ENCODE peak calls at places on chromosomes 6 and 20, in five cellular contexts. One of them, this sample, is unnamed.

GRCh38 chr6:100078509-100078908 is 84.5 kb upstream of the MCHR2 start:
- DNase-seq in H9: peak; percentile 65
- DNase-seq in mesendoderm: peak; percentile 70
- DNase-seq in neuronal stem cell: peak; percentile 8
- DNase-seq in H1: peak; percentile 51
- DNase-seq in this sample: peak; percentile 19

GRCh38 chr6:168440520-168441433 is at the start of gene SMOC2:
- DNase-seq in mesendoderm: no peak
- DNase-seq in H1: peak; percentile 71
- DNase-seq in H9: peak; percentile 51
- DNase-seq in neuronal stem cell: no peak
- DNase-seq in this sample: no peak

GRCh38 chr6:68559052-68559451 is 76.0 kb upstream of the ADGRB3 start:
- DNase-seq in neuronal stem cell: no peak
- DNase-seq in H9: no peak
- DNase-seq in mesendoderm: peak; percentile 69
- DNase-seq in H1: no peak
- DNase-seq in this sample: no peak

GRCh38 chr20:39799366-39799965 is 837.3 kb downstream of the DHX35 start:
- DNase-seq in mesendoderm: no peak
- DNase-seq in H9: no peak
- DNase-seq in neuronal stem cell: no peak
- DNase-seq in H1: no peak
- DNase-seq in this sample: no peak

GRCh38 chr20:60272790-60273189 is 314.6 kb downstream of the CDH26 start:
- DNase-seq in mesendoderm: no peak
- DNase-seq in neuronal stem cell: no peak
- DNase-seq in H1: no peak
- DNase-seq in H9: no peak
- DNase-seq in this sample: no peak

GRCh38 chr20:2756056-2756611 is 44.3 kb downstream of the CPXM1 start:
- DNase-seq in mesendoderm: peak; percentile 72
- DNase-seq in neuronal stem cell: peak; percentile 65
- DNase-seq in H9: peak; percentile 79
- DNase-seq in H1: peak; percentile 68
- DNase-seq in this sample: peak; percentile 51

GRCh38 chr6:56148488-56149190 is 98.7 kb downstream of the COL21A1 start:
- DNase-seq in neuronal stem cell: no peak
- DNase-seq in H1: no peak
- DNase-seq in H9: no peak
- DNase-seq in mesendoderm: no peak
- DNase-seq in this sample: peak; percentile 18

GRCh38 chr20:62605236-62605948 is 36.9 kb upstream of the SLCO4A1 start:
- DNase-seq in H9: no peak
- DNase-seq in neuronal stem cell: no peak
- DNase-seq in mesendoderm: no peak
- DNase-seq in H1: no peak
- DNase-seq in this sample: no peak

GRCh38 chr6:47669684-47670515 is 28.5 kb upstream of the ADGRF4 start:
- DNase-seq in H1: no peak
- DNase-seq in neuronal stem cell: peak; percentile 15
- DNase-seq in mesendoderm: peak; percentile 95
- DNase-seq in H9: no peak
- DNase-seq in this sample: no peak

GRCh38 chr6:1202201-1202600 is 109.7 kb upstream of the FOXQ1 start:
- DNase-seq in mesendoderm: peak; percentile 72
- DNase-seq in neuronal stem cell: no peak
- DNase-seq in H9: no peak
- DNase-seq in H1: no peak
- DNase-seq in this sample: no peak

GRCh38 chr6:117795234-117795633 is 111.8 kb upstream of the SLC35F1 start:
- DNase-seq in H1: no peak
- DNase-seq in mesendoderm: no peak
- DNase-seq in neuronal stem cell: no peak
- DNase-seq in H9: no peak
- DNase-seq in this sample: no peak

DNA sequence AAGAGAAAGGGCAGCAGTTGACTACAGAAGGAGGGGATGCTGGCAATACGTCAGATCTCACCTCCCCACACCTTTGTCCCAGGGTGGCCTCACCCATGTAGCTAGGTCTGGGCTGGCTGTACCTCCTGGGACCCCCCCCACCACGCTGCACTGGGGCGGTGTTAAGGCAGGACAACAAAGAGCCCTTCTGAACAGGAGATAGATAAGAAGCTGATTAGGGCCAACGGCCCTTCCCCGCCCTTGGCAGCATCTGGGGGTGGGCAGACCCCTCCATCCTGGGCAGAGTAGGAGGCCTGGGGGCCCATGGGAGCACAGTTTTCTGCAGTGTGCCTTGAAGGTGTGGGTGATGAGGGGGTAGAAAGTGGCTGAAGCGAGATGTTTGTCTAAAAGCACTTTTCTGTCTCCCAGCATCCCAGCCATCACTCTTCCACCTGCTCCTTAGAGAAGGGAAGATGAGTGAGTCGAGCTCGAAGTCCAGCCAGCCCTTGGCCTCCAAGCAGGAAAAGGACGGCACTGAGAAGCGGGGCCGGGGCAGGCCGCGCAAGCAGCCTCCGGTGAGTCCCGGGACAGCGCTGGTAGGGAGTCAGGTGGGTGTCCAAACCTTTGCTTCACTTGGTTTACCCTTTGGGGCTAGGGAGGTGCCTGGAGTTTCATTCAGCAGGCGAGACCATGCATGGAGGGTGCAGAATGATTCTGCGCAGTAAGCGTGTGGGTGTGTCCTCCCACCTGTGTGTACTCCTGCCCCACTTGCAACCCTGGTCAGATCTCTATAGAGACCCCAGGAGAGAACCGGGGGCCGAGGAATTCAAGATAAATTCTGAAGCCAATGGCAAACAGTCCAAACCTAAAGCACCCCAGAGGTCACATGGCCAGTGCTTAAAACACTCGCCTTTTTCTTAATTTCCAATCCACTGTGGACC is 3.9 kb downstream of the HMGA1 start:
- DNase-seq in H9: no peak
- DNase-seq in mesendoderm: no peak
- DNase-seq in H1: no peak
- DNase-seq in neuronal stem cell: no peak
- DNase-seq in this sample: no peak
- H3K4ac ChIP-seq in H9: no peak overlapping the region
- H3K4ac ChIP-seq in mesendoderm: no peak overlapping the region
- H3K4ac ChIP-seq in H1: no peak overlapping the region
- H3K4ac ChIP-seq in neuronal stem cell: no peak overlapping the region
- H3K4ac ChIP-seq in this sample: peak overlapping the region; percentile 20

GRCh38 chr20:64077541-64077875 is 1.8 kb downstream of the RGS19 start:
- DNase-seq in mesendoderm: no peak
- DNase-seq in neuronal stem cell: no peak
- DNase-seq in H9: no peak
- DNase-seq in H1: no peak
- DNase-seq in this sample: no peak

GRCh38 chr20:64077876-64078551 is 1.3 kb downstream of the RGS19 start:
- DNase-seq in H9: no peak
- DNase-seq in neuronal stem cell: no peak
- DNase-seq in H1: no peak
- DNase-seq in mesendoderm: no peak
- DNase-seq in this sample: no peak

GRCh38 chr20:64080013-64080812 is at the start of gene OPRL1:
- DNase-seq in H9: no peak
- DNase-seq in neuronal stem cell: no peak
- DNase-seq in mesendoderm: no peak
- DNase-seq in H1: peak; percentile 74
- DNase-seq in this sample: no peak

GRCh38 chr20:64079273-64080012 is at the start of gene RGS19:
- DNase-seq in neuronal stem cell: peak; percentile 77
- DNase-seq in H1: peak; percentile 86
- DNase-seq in H9: peak; percentile 68
- DNase-seq in mesendoderm: peak; percentile 77
- DNase-seq in this sample: peak; percentile 64

DNA sequence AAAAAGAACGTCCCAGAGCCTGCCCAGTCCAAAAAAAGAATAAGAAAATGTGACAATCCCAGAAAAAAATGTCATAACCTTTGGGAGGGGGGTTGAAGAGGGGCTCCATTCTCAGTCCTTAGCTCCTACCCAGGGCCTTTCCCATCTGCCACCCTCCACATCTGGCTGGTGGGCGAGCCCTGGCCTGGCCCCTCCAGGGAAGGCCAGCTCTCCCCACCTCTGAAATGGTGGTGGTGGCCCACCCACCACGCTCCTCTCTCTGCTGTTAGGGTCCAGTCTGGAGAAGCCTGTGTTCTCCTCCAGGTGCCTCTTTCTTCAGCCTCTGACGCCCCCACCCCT is 415 bp downstream of the RGS19 start:
- DNase-seq in H9: no peak
- DNase-seq in mesendoderm: no peak
- DNase-seq in H1: no peak
- DNase-seq in neuronal stem cell: no peak
- DNase-seq in this sample: no peak
- H3K4ac ChIP-seq in H9: no peak overlapping the region
- H3K4ac ChIP-seq in mesendoderm: no peak overlapping the region
- H3K4ac ChIP-seq in H1: no peak overlapping the region
- H3K4ac ChIP-seq in neuronal stem cell: peak overlapping the region; percentile 66
- H3K4ac ChIP-seq in this sample: peak overlapping the region; percentile 70

GRCh38 chr20:33733654-33734576 is 2.1 kb downstream of the ZNF341 start:
- DNase-seq in neuronal stem cell: no peak
- DNase-seq in H1: peak; percentile 49
- DNase-seq in H9: no peak
- DNase-seq in mesendoderm: peak; percentile 87
- DNase-seq in this sample: peak; percentile 64

GRCh38 chr20:33732166-33732970 is 572 bp downstream of the ZNF341 start:
- DNase-seq in mesendoderm: no peak
- DNase-seq in neuronal stem cell: no peak
- DNase-seq in H1: peak; percentile 90
- DNase-seq in H9: peak; percentile 83
- DNase-seq in this sample: no peak

GRCh38 chr20:33729101-33729500 is 2.7 kb upstream of the ZNF341 start:
- DNase-seq in H1: no peak
- DNase-seq in H9: no peak
- DNase-seq in neuronal stem cell: no peak
- DNase-seq in mesendoderm: no peak
- DNase-seq in this sample: no peak

GRCh38 chr20:33730946-33731692 is 677 bp upstream of the ZNF341 start:
- DNase-seq in mesendoderm: no peak
- DNase-seq in neuronal stem cell: no peak
- DNase-seq in H1: no peak
- DNase-seq in H9: no peak
- DNase-seq in this sample: no peak

GRCh38 chr20:33731693-33732165 is at the start of gene ZNF341:
- DNase-seq in mesendoderm: peak; percentile 91
- DNase-seq in H9: peak; percentile 90
- DNase-seq in neuronal stem cell: peak; percentile 91
- DNase-seq in H1: peak; percentile 92
- DNase-seq in this sample: peak; percentile 76
- H3K4ac ChIP-seq in mesendoderm: peak within 1 kb of the TSS; percentile 95
- H3K4ac ChIP-seq in H9: no peak within 1 kb of the TSS
- H3K4ac ChIP-seq in neuronal stem cell: peak within 1 kb of the TSS; percentile 98
- H3K4ac ChIP-seq in H1: peak within 1 kb of the TSS; percentile 88
- H3K4ac ChIP-seq in this sample: peak within 1 kb of the TSS; percentile 90

GRCh38 chr6:30843611-30843998 is 40.7 kb upstream of the DDR1 start:
- DNase-seq in H1: no peak
- DNase-seq in neuronal stem cell: no peak
- DNase-seq in mesendoderm: no peak
- DNase-seq in H9: no peak
- DNase-seq in this sample: no peak
- H3K4ac ChIP-seq in H1: no peak overlapping the region
- H3K4ac ChIP-seq in neuronal stem cell: no peak overlapping the region
- H3K4ac ChIP-seq in mesendoderm: peak overlapping the region; percentile 45
- H3K4ac ChIP-seq in H9: no peak overlapping the region
- H3K4ac ChIP-seq in this sample: peak overlapping the region; percentile 68

DNA sequence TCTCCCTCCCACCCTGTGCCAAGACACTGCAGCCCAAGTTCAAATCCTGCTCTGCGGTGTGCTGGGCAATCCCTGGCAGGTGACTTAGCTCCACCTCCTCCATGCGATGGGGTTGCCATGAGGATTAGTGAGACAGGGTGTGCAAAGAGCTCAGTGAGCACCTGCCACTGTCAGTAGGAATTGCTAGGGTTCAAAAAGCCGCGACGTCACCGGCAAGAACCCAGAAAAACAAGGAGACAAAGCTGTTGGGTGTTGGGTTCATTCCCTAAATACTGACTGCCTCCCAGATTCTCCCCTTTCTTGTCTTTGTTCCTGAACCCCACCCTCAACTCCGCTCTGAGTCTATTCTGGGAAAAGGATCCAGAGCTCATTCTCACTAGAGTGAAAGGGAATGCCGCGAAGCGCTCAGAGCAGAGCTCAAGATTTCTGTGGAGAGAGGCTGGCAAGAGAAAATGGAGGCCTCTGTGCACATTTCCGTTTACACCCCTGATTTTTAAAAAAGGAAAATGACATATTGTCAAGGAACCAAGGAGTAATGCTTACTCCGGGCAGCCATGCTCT is 13.3 kb downstream of the PMEPA1 start:
- DNase-seq in H9: no peak
- DNase-seq in mesendoderm: no peak
- DNase-seq in neuronal stem cell: no peak
- DNase-seq in H1: no peak
- DNase-seq in this sample: no peak
- H3K4ac ChIP-seq in H9: no peak overlapping the region
- H3K4ac ChIP-seq in mesendoderm: no peak overlapping the region
- H3K4ac ChIP-seq in neuronal stem cell: no peak overlapping the region
- H3K4ac ChIP-seq in H1: no peak overlapping the region
- H3K4ac ChIP-seq in this sample: no peak overlapping the region

GRCh38 chr6:44386364-44386928 is 1.1 kb upstream of the CDC5L start:
- DNase-seq in neuronal stem cell: no peak
- DNase-seq in mesendoderm: no peak
- DNase-seq in H9: no peak
- DNase-seq in H1: no peak
- DNase-seq in this sample: no peak

GRCh38 chr6:44388876-44389275 is 1.4 kb downstream of the CDC5L start:
- DNase-seq in H1: no peak
- DNase-seq in H9: no peak
- DNase-seq in mesendoderm: peak; percentile 13
- DNase-seq in neuronal stem cell: no peak
- DNase-seq in this sample: no peak

GRCh38 chr6:44386929-44387345 is 569 bp upstream of the CDC5L start:
- DNase-seq in neuronal stem cell: no peak
- DNase-seq in H9: no peak
- DNase-seq in H1: no peak
- DNase-seq in mesendoderm: no peak
- DNase-seq in this sample: peak; percentile 37

GRCh38 chr6:44388135-44388487 is 605 bp downstream of the CDC5L start:
- DNase-seq in H1: no peak
- DNase-seq in H9: no peak
- DNase-seq in neuronal stem cell: no peak
- DNase-seq in mesendoderm: peak; percentile 31
- DNase-seq in this sample: no peak

GRCh38 chr6:44387346-44388134 is at the start of gene CDC5L:
- DNase-seq in H9: peak; percentile 95
- DNase-seq in H1: peak; percentile 88
- DNase-seq in neuronal stem cell: peak; percentile 96
- DNase-seq in mesendoderm: peak; percentile 99
- DNase-seq in this sample: peak; percentile 100
- H3K4ac ChIP-seq in H9: no peak within 1 kb of the TSS
- H3K4ac ChIP-seq in H1: no peak within 1 kb of the TSS
- H3K4ac ChIP-seq in neuronal stem cell: no peak within 1 kb of the TSS
- H3K4ac ChIP-seq in mesendoderm: no peak within 1 kb of the TSS
- H3K4ac ChIP-seq in this sample: peak within 1 kb of the TSS; percentile 94

GRCh38 chr6:111984516-111985201 is 69.2 kb upstream of the CCN6 start:
- DNase-seq in H9: no peak
- DNase-seq in mesendoderm: peak; percentile 16
- DNase-seq in H1: no peak
- DNase-seq in neuronal stem cell: no peak
- DNase-seq in this sample: no peak
- H3K4ac ChIP-seq in H9: no peak overlapping the region
- H3K4ac ChIP-seq in mesendoderm: no peak overlapping the region
- H3K4ac ChIP-seq in H1: no peak overlapping the region
- H3K4ac ChIP-seq in neuronal stem cell: no peak overlapping the region
- H3K4ac ChIP-seq in this sample: peak overlapping the region; percentile 66

GRCh38 chr20:17956099-17956685 is 12.4 kb downstream of the SNX5 start:
- DNase-seq in H9: no peak
- DNase-seq in H1: no peak
- DNase-seq in neuronal stem cell: no peak
- DNase-seq in mesendoderm: no peak
- DNase-seq in this sample: no peak
- H3K4ac ChIP-seq in H9: no peak overlapping the region
- H3K4ac ChIP-seq in H1: no peak overlapping the region
- H3K4ac ChIP-seq in neuronal stem cell: no peak overlapping the region
- H3K4ac ChIP-seq in mesendoderm: no peak overlapping the region
- H3K4ac ChIP-seq in this sample: no peak overlapping the region